ENCODE peak calls at places on chromosomes 16 and 17, in eight cellular contexts. P is AG10803; L is HCT116; S is right atrium auricular region; X is left lung; N is foreskin keratinocyte; C is activated CD8-positive, alpha-beta T cell treated with anti-CD3 and anti-CD28 coated beads for 36 hours; Q is esophagus squamous epithelium. R is an unnamed sample.
A peak's percentile ranks its signal among the peaks of the same experiment; 100 is the strongest.

GRCh38 chr17:82942166-82943130 is 102.6 kb upstream of the ZNF750 start:
- DNase-seq in P (no peak), L (no peak), S (no peak), X (peak; percentile 24), N (no peak), C (no peak), Q (no peak), R (no peak)

GRCh38 chr17:28370035-28370743 is at the start of gene VTN:
- DNase-seq in P (no peak), L (no peak), S (peak; percentile 83), X (no peak), N (no peak), C (no peak), Q (no peak), R (no peak)

GRCh38 chr16:26644912-26645543 is 421.7 kb upstream of the C16orf82 start:
- DNase-seq in P (no peak), L (no peak), S (peak; percentile 38), X (no peak), N (no peak), C (peak; percentile 37), Q (no peak), R (no peak)

GRCh38 chr17:33050611-33051140 is 59.0 kb downstream of the SPACA3 start:
- DNase-seq in P (no peak), L (no peak), S (no peak), X (no peak), N (no peak), C (no peak), Q (no peak), R (no peak)

GRCh38 chr16:25210758-25211157 is 6.0 kb upstream of the AQP8 start:
- DNase-seq in P (no peak), L (no peak), S (no peak), X (no peak), N (no peak), C (peak; percentile 59), Q (no peak), R (no peak)

GRCh38 chr17:68290268-68290954 is 516 bp downstream of the SLC16A6 start:
- DNase-seq in P (no peak), L (no peak), S (no peak), X (peak; percentile 61), N (no peak), C (peak; percentile 67), Q (no peak), R (peak; percentile 61)

GRCh38 chr16:12971216-12971615 is 69.8 kb downstream of the SHISA9 start:
- DNase-seq in P (peak; percentile 46), L (no peak), S (no peak), X (no peak), N (peak; percentile 57), C (no peak), Q (no peak), R (no peak)

GRCh38 chr16:30912794-30913412 is 10.5 kb upstream of the FBXL19 start:
- DNase-seq in P (no peak), L (no peak), S (no peak), X (no peak), N (no peak), C (no peak), Q (no peak), R (no peak)

GRCh38 chr16:71880176-71880575 is 3.8 kb downstream of the ZNF821 start:
- DNase-seq in P (no peak), L (no peak), S (peak; percentile 34), X (no peak), N (no peak), C (no peak), Q (no peak), R (no peak)

GRCh38 chr17:50588391-50589111 is 28.0 kb downstream of the CACNA1G start:
- DNase-seq in P (no peak), L (no peak), S (no peak), X (no peak), N (no peak), C (no peak), Q (no peak), R (no peak)

DNA sequence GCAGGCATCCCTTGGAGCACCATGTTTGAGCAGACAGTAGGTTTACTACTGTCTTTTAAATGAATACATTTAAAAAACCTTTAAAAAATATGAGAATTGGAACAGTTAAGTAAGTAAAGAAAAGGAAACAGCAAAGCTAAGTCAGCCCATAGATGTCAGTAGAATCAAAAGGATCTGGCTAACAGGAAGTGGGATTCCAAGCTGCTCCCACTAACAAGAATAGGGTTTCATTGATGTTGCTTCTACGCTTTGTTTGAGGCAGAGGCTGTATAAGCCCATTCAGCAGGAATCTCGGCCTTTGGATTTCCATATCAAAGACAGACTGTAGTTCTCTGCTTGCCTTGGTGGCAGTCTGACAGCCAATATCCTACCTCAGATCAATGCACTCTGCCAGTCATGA is 122.9 kb upstream of the ELAC2 start:
- DNase-seq in P (peak; percentile 27), L (no peak), S (no peak), X (no peak), N (no peak), C (no peak), Q (no peak), R (no peak)
- TF ChIP-seq CTCF in P (peak; percentile 31), L (no peak), S (no peak), X (no peak), N (no peak), C (no peak), Q (no peak), R (no peak)

GRCh38 chr16:14202697-14203096 is 131.6 kb downstream of the MRTFB start:
- DNase-seq in P (no peak), L (peak; percentile 10), S (no peak), X (no peak), N (no peak), C (no peak), Q (no peak), R (no peak)
- TF ChIP-seq CTCF in P (peak; percentile 33), L (peak; percentile 36), S (no peak), X (no peak), N (peak; percentile 43), C (no peak), Q (peak; percentile 67), R (no peak)

GRCh38 chr16:73066321-73066926 is 18.5 kb upstream of the ZFHX3 start:
- DNase-seq in P (no peak), L (no peak), S (no peak), X (no peak), N (no peak), C (no peak), Q (no peak), R (no peak)

GRCh38 chr16:73064227-73064995 is 16.5 kb upstream of the ZFHX3 start:
- DNase-seq in P (peak; percentile 71), L (no peak), S (no peak), X (peak; percentile 54), N (peak; percentile 51), C (no peak), Q (no peak), R (no peak)

GRCh38 chr16:73064996-73065349 is 17.0 kb upstream of the ZFHX3 start:
- DNase-seq in P (no peak), L (no peak), S (no peak), X (no peak), N (no peak), C (no peak), Q (no peak), R (no peak)

GRCh38 chr16:73066927-73067670 is 19.2 kb upstream of the ZFHX3 start:
- DNase-seq in P (no peak), L (no peak), S (no peak), X (no peak), N (no peak), C (no peak), Q (no peak), R (no peak)

DNA sequence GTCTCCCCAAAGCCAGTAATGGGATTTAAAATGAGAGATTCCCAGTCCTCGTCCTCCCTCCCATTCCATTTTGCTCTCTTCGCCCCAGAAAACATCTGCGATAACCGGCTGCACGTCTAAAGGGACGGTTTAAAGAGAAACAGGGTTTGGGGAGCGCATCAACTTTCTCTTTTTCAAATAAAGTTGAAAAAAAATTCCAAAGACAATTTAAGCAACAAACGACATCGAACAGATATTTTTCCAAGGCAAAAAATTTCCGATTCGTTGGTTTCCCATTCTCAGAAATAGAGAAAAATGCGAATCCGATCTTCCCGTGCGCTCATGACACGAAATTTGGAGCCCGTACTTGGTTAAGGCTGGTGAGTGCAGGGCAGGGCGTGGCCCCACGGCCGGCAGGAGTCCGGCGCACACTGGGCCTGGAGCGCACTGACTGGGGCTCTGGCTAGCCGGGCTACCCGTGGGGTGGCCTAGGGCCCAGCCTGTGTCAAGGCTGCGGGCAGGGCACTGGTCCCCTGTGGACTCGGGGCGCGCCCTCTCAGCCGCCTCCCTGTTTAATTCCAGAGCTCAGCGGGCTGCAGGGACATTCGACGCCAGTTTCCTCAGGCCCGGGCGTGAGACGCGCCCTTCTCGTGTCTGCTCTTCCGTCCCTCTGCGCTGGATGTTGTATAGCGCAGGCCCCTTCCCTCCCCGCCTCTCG is 17.8 kb upstream of the ZFHX3 start:
- DNase-seq in P (no peak), L (no peak), S (no peak), X (peak; percentile 57), N (no peak), C (no peak), Q (no peak), R (no peak)
- TF ChIP-seq CTCF in P (no peak), L (no peak), S (no peak), X (no peak), N (no peak), C (no peak), Q (no peak), R (no peak)

GRCh38 chr17:20234266-20234665 is 225.1 kb downstream of the SPECC1 start:
- DNase-seq in P (no peak), L (no peak), S (no peak), X (no peak), N (no peak), C (peak; percentile 86), Q (no peak), R (no peak)
- TF ChIP-seq CTCF in P (no peak), L (no peak), S (no peak), X (no peak), N (no peak), C (no peak), Q (no peak), R (no peak)